ENCODE peak calls at places on chromosomes 11 and 22, in four cellular contexts. L, M, Q and K are unnamed samples.

GRCh38 chr11:31799036-31799793 is 11.9 kb downstream of the PAX6 start:
- DNase-seq in L (no peak), M (no peak), Q (no peak), K (no peak)

GRCh38 chr11:2526808-2527381 is 82.1 kb downstream of the KCNQ1 start:
- DNase-seq in L (no peak), M (no peak), Q (peak), K (no peak)

GRCh38 chr11:47387944-47388696 is 9.8 kb upstream of the SPI1 start:
- DNase-seq in L (no peak), M (no peak), Q (no peak), K (no peak)

GRCh38 chr11:106424111-106424510 is 346.6 kb downstream of the AASDHPPT start:
- DNase-seq in L (no peak), M (no peak), Q (no peak), K (peak)

GRCh38 chr11:1756791-1757771 is 6.6 kb downstream of the CTSD start:
- DNase-seq in L (no peak), M (no peak), Q (no peak), K (no peak)

GRCh38 chr22:28976588-28976987 is 85.0 kb downstream of the C22orf31 start:
- DNase-seq in L (no peak), M (no peak), Q (no peak), K (peak)

GRCh38 chr11:44269369-44270351 is 40.3 kb downstream of the ALX4 start:
- DNase-seq in L (no peak), M (no peak), Q (no peak), K (no peak)

GRCh38 chr11:84313830-84314359 is 1027.7 kb upstream of the CCDC90B start:
- DNase-seq in L (no peak), M (no peak), Q (no peak), K (no peak)

GRCh38 chr11:126702987-126703386 is 297.6 kb downstream of the KIRREL3 start:
- DNase-seq in L (no peak), M (no peak), Q (no peak), K (no peak)

GRCh38 chr11:77197626-77198320 is 69.7 kb downstream of the MYO7A start:
- DNase-seq in L (no peak), M (no peak), Q (no peak), K (no peak)

GRCh38 chr22:47156352-47157092 is 394.1 kb downstream of the TBC1D22A start:
- DNase-seq in L (no peak), M (no peak), Q (no peak), K (no peak)

GRCh38 chr22:17120281-17120680 is 879 bp downstream of the TMEM121B start:
- DNase-seq in L (no peak), M (peak), Q (no peak), K (no peak)